ENCODE peak calls at places on chromosome 1, in eight cellular contexts. I, J, U, K, E, V, G and C are unnamed samples.

GRCh38 chr1:46528297-46528955 is 23.0 kb downstream of the KNCN start:
- DNase-seq in I (no peak), J (no peak), U (no peak), K (no peak), E (no peak), V (peak; percentile 36), G (no peak), C (no peak)

GRCh38 chr1:81174811-81175476 is 625.8 kb upstream of the ADGRL2 start:
- DNase-seq in I (peak; percentile 23), J (no peak), U (no peak), K (no peak), E (peak; percentile 68), V (peak; percentile 95), G (no peak), C (no peak)

GRCh38 chr1:217857061-217857460 is 225.9 kb downstream of the SPATA17 start:
- DNase-seq in I (peak; percentile 13), J (no peak), U (no peak), K (no peak), E (no peak), V (no peak), G (no peak), C (no peak)

GRCh38 chr1:30878016-30878415 is 30.5 kb downstream of the SDC3 start:
- DNase-seq in I (no peak), J (no peak), U (no peak), K (no peak), E (no peak), V (no peak), G (no peak), C (no peak)

GRCh38 chr1:35192056-35192852 is 691 bp downstream of the SFPQ start:
- DNase-seq in I (peak; percentile 77), J (peak; percentile 85), U (peak; percentile 93), K (peak; percentile 89), E (peak; percentile 52), V (peak; percentile 66), G (peak; percentile 58), C (peak; percentile 37)

GRCh38 chr1:94846286-94846685 is 26.1 kb downstream of the SLC44A3 start:
- DNase-seq in I (peak; percentile 47), J (no peak), U (no peak), K (no peak), E (no peak), V (no peak), G (no peak), C (no peak)

GRCh38 chr1:247054992-247055415 is 23.6 kb downstream of the ZNF670 start:
- DNase-seq in I (peak; percentile 83), J (no peak), U (no peak), K (no peak), E (no peak), V (peak; percentile 74), G (no peak), C (no peak)

GRCh38 chr1:76433528-76433927 is 359.0 kb downstream of the ST6GALNAC3 start:
- DNase-seq in I (peak; percentile 36), J (no peak), U (no peak), K (no peak), E (no peak), V (no peak), G (no peak), C (no peak)

GRCh38 chr1:193558491-193559028 is 372.1 kb upstream of the B3GALT2 start:
- DNase-seq in I (peak; percentile 93), J (peak; percentile 50), U (no peak), K (no peak), E (peak; percentile 78), V (peak; percentile 99), G (no peak), C (no peak)

GRCh38 chr1:218226005-218226404 is 59.1 kb upstream of the RRP15 start:
- DNase-seq in I (no peak), J (no peak), U (no peak), K (no peak), E (no peak), V (no peak), G (no peak), C (no peak)

GRCh38 chr1:151802372-151802771 is 2.8 kb downstream of the LINGO4 start:
- DNase-seq in I (no peak), J (no peak), U (no peak), K (no peak), E (no peak), V (no peak), G (no peak), C (no peak)

GRCh38 chr1:216183427-216183826 is 239.8 kb downstream of the USH2A start:
- DNase-seq in I (no peak), J (no peak), U (no peak), K (no peak), E (peak; percentile 25), V (no peak), G (no peak), C (no peak)

GRCh38 chr1:67632811-67633478 is 52.1 kb upstream of the GADD45A start:
- DNase-seq in I (no peak), J (no peak), U (no peak), K (no peak), E (no peak), V (no peak), G (no peak), C (no peak)

GRCh38 chr1:106233511-106233910 is 823.0 kb upstream of the PRMT6 start:
- DNase-seq in I (peak; percentile 66), J (no peak), U (no peak), K (no peak), E (no peak), V (no peak), G (no peak), C (no peak)

GRCh38 chr1:246482780-246483179 is 24.3 kb downstream of the SMYD3 start:
- DNase-seq in I (no peak), J (no peak), U (no peak), K (no peak), E (no peak), V (no peak), G (no peak), C (no peak)

GRCh38 chr1:74673351-74674111 is at the start of gene ERICH3:
- DNase-seq in I (no peak), J (no peak), U (no peak), K (no peak), E (no peak), V (no peak), G (no peak), C (no peak)

GRCh38 chr1:170461762-170462384 is 70.1 kb upstream of the GORAB start:
- DNase-seq in I (peak; percentile 96), J (peak; percentile 40), U (peak; percentile 3), K (no peak), E (peak; percentile 95), V (peak; percentile 94), G (no peak), C (no peak)

GRCh38 chr1:66464356-66464755 is 69.6 kb upstream of the SGIP1 start:
- DNase-seq in I (no peak), J (no peak), U (no peak), K (no peak), E (peak; percentile 47), V (no peak), G (no peak), C (no peak)

GRCh38 chr1:27427329-27427728 is 34.9 kb downstream of the GPR3 start:
- DNase-seq in I (no peak), J (no peak), U (no peak), K (no peak), E (no peak), V (no peak), G (no peak), C (no peak)

GRCh38 chr1:73604739-73605138 is 593.2 kb downstream of the LRRIQ3 start:
- DNase-seq in I (peak; percentile 1), J (no peak), U (no peak), K (no peak), E (no peak), V (peak; percentile 70), G (no peak), C (no peak)

GRCh38 chr1:19203440-19203839 is 6.6 kb downstream of the UBR4 start:
- DNase-seq in I (peak; percentile 64), J (no peak), U (no peak), K (no peak), E (peak; percentile 72), V (peak; percentile 75), G (no peak), C (no peak)

GRCh38 chr1:226650236-226650841 is 88.7 kb downstream of the ITPKB start:
- DNase-seq in I (no peak), J (no peak), U (no peak), K (no peak), E (no peak), V (no peak), G (no peak), C (no peak)

GRCh38 chr1:22745675-22746585 is 35.3 kb downstream of the EPHB2 start:
- DNase-seq in I (peak; percentile 80), J (no peak), U (no peak), K (no peak), E (peak; percentile 85), V (peak; percentile 99), G (no peak), C (no peak)

GRCh38 chr1:228646717-228647522 is 88.4 kb upstream of the RHOU start:
- DNase-seq in I (peak; percentile 55), J (peak; percentile 45), U (peak; percentile 31), K (peak; percentile 34), E (peak; percentile 49), V (peak; percentile 34), G (no peak), C (no peak)

GRCh38 chr1:180966744-180967536 is 54.2 kb downstream of the KIAA1614 start:
- DNase-seq in I (no peak), J (no peak), U (no peak), K (no peak), E (no peak), V (no peak), G (no peak), C (no peak)

GRCh38 chr1:61184035-61184713 is 101.8 kb downstream of the NFIA start:
- DNase-seq in I (peak; percentile 96), J (peak; percentile 88), U (no peak), K (no peak), E (peak; percentile 36), V (no peak), G (no peak), C (peak; percentile 56)

GRCh38 chr1:228647523-228648444 is 87.5 kb upstream of the RHOU start:
- DNase-seq in I (peak; percentile 56), J (peak; percentile 50), U (peak; percentile 30), K (peak; percentile 37), E (peak; percentile 36), V (no peak), G (no peak), C (no peak)

GRCh38 chr1:78236711-78237110 is 190.9 kb downstream of the GIPC2 start:
- DNase-seq in I (no peak), J (no peak), U (no peak), K (no peak), E (peak; percentile 9), V (no peak), G (no peak), C (no peak)

GRCh38 chr1:185734929-185735666 is 907 bp downstream of the HMCN1 start:
- DNase-seq in I (peak; percentile 30), J (no peak), U (no peak), K (no peak), E (no peak), V (no peak), G (no peak), C (no peak)

GRCh38 chr1:172629638-172630037 is 29.3 kb upstream of the FASLG start:
- DNase-seq in I (no peak), J (no peak), U (no peak), K (no peak), E (no peak), V (no peak), G (no peak), C (no peak)

GRCh38 chr1:203607169-203607873 is 19.3 kb upstream of the ATP2B4 start:
- DNase-seq in I (peak; percentile 92), J (peak; percentile 54), U (peak; percentile 70), K (peak; percentile 74), E (peak; percentile 91), V (peak; percentile 96), G (no peak), C (no peak)